ENCODE peak calls at places on chromosomes 4 and X, in four cellular contexts. Y, L, J and U are unnamed samples.

GRCh38 chr4:4968161-4968757 is 51.0 kb downstream of the CYTL1 start:
- DNase-seq in Y (no peak), L (no peak), J (no peak), U (no peak)

GRCh38 chr4:150970685-150971151 is 44.4 kb downstream of the LRBA start:
- DNase-seq in Y (no peak), L (no peak), J (no peak), U (no peak)

GRCh38 chr4:173318648-173319211 is 15.4 kb downstream of the HMGB2 start:
- DNase-seq in Y (no peak), L (no peak), J (peak; percentile 74), U (peak; percentile 56)

GRCh38 chrX:85109235-85109634 is 105.6 kb downstream of the APOOL start:
- DNase-seq in Y (peak; percentile 56), L (no peak), J (no peak), U (no peak)

GRCh38 chr4:187814737-187815465 is 180.7 kb upstream of the ZFP42 start:
- DNase-seq in Y (no peak), L (no peak), J (peak; percentile 23), U (no peak)

GRCh38 chr4:113825272-113825671 is 63.7 kb upstream of the CAMK2D start:
- DNase-seq in Y (no peak), L (no peak), J (no peak), U (no peak)

GRCh38 chr4:40976343-40976742 is 226.6 kb downstream of the NSUN7 start:
- DNase-seq in Y (no peak), L (peak; percentile 45), J (peak; percentile 70), U (peak; percentile 77)

GRCh38 chr4:139078926-139079325 is 63.3 kb downstream of the NOCT start:
- DNase-seq in Y (no peak), L (no peak), J (no peak), U (no peak)

GRCh38 chrX:63506320-63506719 is 155.2 kb upstream of the SPIN4 start:
- DNase-seq in Y (no peak), L (no peak), J (peak; percentile 56), U (peak; percentile 29)

GRCh38 chr4:6446130-6446482 is 26.3 kb downstream of the PPP2R2C start:
- DNase-seq in Y (no peak), L (no peak), J (no peak), U (no peak)

GRCh38 chr4:3492741-3493719 is 29.9 kb downstream of the DOK7 start:
- DNase-seq in Y (no peak), L (no peak), J (peak; percentile 52), U (no peak)

GRCh38 chrX:119181491-119181890 is 53.9 kb upstream of the KIAA1210 start:
- DNase-seq in Y (peak; percentile 63), L (no peak), J (no peak), U (no peak)

GRCh38 chr4:153731239-153731638 is 28.6 kb downstream of the RNF175 start:
- DNase-seq in Y (no peak), L (no peak), J (peak; percentile 64), U (peak; percentile 29)

GRCh38 chr4:186651181-186651603 is 72.5 kb downstream of the FAT1 start:
- DNase-seq in Y (no peak), L (no peak), J (no peak), U (no peak)

GRCh38 chrX:13495232-13495631 is 74.2 kb upstream of the EGFL6 start:
- DNase-seq in Y (no peak), L (no peak), J (no peak), U (no peak)

GRCh38 chr4:26141916-26142638 is 178.7 kb upstream of the RBPJ start:
- DNase-seq in Y (no peak), L (no peak), J (peak; percentile 83), U (peak; percentile 89)

GRCh38 chr4:130092187-130093015 is 996.4 kb downstream of the C4orf33 start:
- DNase-seq in Y (no peak), L (no peak), J (no peak), U (peak; percentile 1)

GRCh38 chrX:46912098-46912672 is at the start of gene JADE3:
- DNase-seq in Y (peak; percentile 75), L (peak; percentile 66), J (peak; percentile 56), U (peak; percentile 75)

GRCh38 chr4:107631568-107631967 is 88.5 kb downstream of the PAPSS1 start:
- DNase-seq in Y (no peak), L (no peak), J (no peak), U (no peak)

GRCh38 chr4:73576366-73576765 is 43.9 kb downstream of the RASSF6 start:
- DNase-seq in Y (no peak), L (no peak), J (peak; percentile 29), U (peak; percentile 28)

GRCh38 chrX:150863191-150863590 is 35.3 kb downstream of the CD99L2 start:
- DNase-seq in Y (no peak), L (no peak), J (no peak), U (no peak)

GRCh38 chr4:98728871-98729270 is 70.5 kb upstream of the TSPAN5 start:
- DNase-seq in Y (no peak), L (no peak), J (no peak), U (no peak)

GRCh38 chrX:98795636-98796035 is 1614.4 kb downstream of the PCDH19 start:
- DNase-seq in Y (no peak), L (no peak), J (no peak), U (no peak)

GRCh38 chr4:164481306-164482091 is 272.4 kb upstream of the SMIM31 start:
- DNase-seq in Y (no peak), L (no peak), J (no peak), U (no peak)

GRCh38 chr4:86967798-86968197 is 33.0 kb downstream of the AFF1 start:
- DNase-seq in Y (no peak), L (no peak), J (peak; percentile 48), U (peak; percentile 85)

GRCh38 chr4:169070071-169070894 is 60.2 kb upstream of the CBR4 start:
- DNase-seq in Y (peak; percentile 85), L (peak; percentile 23), J (peak; percentile 70), U (peak; percentile 44)

GRCh38 chrX:69238153-69238959 is 73.1 kb upstream of the PJA1 start:
- DNase-seq in Y (no peak), L (no peak), J (no peak), U (no peak)

GRCh38 chrX:5113128-5113527 is 1115.5 kb downstream of the NLGN4X start:
- DNase-seq in Y (no peak), L (no peak), J (no peak), U (peak; percentile 14)

GRCh38 chr4:66034671-66035070 is 364.4 kb upstream of the EPHA5 start:
- DNase-seq in Y (no peak), L (no peak), J (no peak), U (no peak)

GRCh38 chrX:9853307-9853706 is 67.1 kb downstream of the SHROOM2 start:
- DNase-seq in Y (no peak), L (no peak), J (no peak), U (peak; percentile 25)

GRCh38 chrX:9855536-9856320 is 69.5 kb downstream of the SHROOM2 start:
- DNase-seq in Y (no peak), L (no peak), J (no peak), U (peak; percentile 47)

GRCh38 chrX:9858080-9858479 is 71.9 kb downstream of the SHROOM2 start:
- DNase-seq in Y (no peak), L (no peak), J (no peak), U (peak; percentile 79)

GRCh38 chrX:9857575-9857974 is 71.3 kb downstream of the SHROOM2 start:
- DNase-seq in Y (no peak), L (no peak), J (no peak), U (peak; percentile 59)

GRCh38 chrX:9856596-9856995 is 70.4 kb downstream of the SHROOM2 start:
- DNase-seq in Y (no peak), L (no peak), J (no peak), U (no peak)
- H4K91ac ChIP-seq in Y (no peak overlapping the region), L (no peak overlapping the region), J (no peak overlapping the region), U (peak overlapping the region; percentile 90)

GRCh38 chrX:7925867-7926472 is 1.2 kb downstream of the PNPLA4 start:
- DNase-seq in Y (peak; percentile 59), L (peak; percentile 35), J (peak; percentile 63), U (peak; percentile 72)

GRCh38 chrX:7921750-7922149 is 5.5 kb downstream of the PNPLA4 start:
- DNase-seq in Y (no peak), L (no peak), J (no peak), U (no peak)

GRCh38 chrX:7926501-7926900 is 712 bp downstream of the PNPLA4 start:
- DNase-seq in Y (no peak), L (no peak), J (peak; percentile 0), U (no peak)

GRCh38 chrX:7927259-7928167 is at the start of gene PNPLA4:
- DNase-seq in Y (peak; percentile 85), L (peak; percentile 66), J (peak; percentile 64), U (peak; percentile 68)

DNA sequence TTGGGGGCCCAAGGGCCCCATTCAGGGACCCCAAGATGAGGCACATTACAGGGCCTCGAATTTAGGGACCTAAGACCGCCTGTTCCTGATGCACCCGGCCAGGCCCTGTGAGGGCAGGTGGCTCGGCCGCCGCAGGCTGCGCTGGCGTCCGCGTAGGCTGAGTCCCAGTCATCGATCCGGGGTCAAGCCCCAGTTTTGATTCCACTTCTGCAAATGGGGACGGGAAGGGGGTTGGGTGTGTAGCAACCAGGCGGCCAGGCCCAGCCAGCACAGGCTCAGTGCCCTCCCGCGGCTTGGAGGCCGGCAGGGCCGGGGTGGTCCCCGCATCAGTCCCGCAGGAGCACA is 327 bp downstream of the PNPLA4 start:
- DNase-seq in Y (no peak), L (no peak), J (no peak), U (no peak)
- H3K14ac ChIP-seq in Y (peak overlapping the region; percentile 79), L (no peak overlapping the region), J (no peak overlapping the region), U (no peak overlapping the region)

GRCh38 chr4:68724426-68724825 is 54.0 kb upstream of the UGT2B15 start:
- DNase-seq in Y (no peak), L (no peak), J (no peak), U (no peak)
- H4K91ac ChIP-seq in Y (no peak overlapping the region), L (no peak overlapping the region), J (no peak overlapping the region), U (no peak overlapping the region)

DNA sequence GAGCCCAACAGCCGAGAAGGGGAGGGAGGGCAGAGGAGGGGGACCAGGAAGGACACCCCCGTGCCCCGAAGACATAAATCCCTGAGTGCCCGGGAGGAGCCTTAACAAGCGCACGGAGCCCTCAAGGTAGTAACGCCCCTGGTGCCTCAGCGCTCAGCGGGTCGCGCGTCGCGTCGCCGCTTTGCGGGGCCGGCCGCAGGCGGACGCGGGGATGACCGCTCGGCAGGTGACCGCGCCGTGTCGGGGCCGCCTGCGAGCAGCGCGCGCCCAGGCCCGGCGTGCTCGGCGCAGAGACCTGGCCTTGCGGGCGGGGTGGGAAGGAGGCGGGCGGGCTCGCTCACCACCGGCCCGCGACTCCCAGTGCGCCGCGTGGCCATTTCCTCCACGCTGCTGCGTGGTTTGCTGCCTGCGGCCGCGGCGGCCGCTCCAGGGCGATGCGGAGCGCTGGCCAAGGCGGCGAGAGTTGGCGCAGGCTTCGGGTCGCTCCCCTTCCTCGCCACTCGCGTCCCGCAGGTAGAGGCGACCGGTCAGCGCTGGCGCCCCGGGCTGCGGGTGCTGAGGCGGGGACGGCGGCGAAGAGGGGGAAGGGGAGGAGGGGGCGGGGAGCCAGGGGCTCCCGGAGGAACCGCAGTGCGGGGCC is 632 bp downstream of the CCSER1 start:
- DNase-seq in Y (no peak), L (peak; percentile 43), J (no peak), U (peak; percentile 8)
- H3K14ac ChIP-seq in Y (peak overlapping the region; percentile 63), L (no peak overlapping the region), J (no peak overlapping the region), U (no peak overlapping the region)

DNA sequence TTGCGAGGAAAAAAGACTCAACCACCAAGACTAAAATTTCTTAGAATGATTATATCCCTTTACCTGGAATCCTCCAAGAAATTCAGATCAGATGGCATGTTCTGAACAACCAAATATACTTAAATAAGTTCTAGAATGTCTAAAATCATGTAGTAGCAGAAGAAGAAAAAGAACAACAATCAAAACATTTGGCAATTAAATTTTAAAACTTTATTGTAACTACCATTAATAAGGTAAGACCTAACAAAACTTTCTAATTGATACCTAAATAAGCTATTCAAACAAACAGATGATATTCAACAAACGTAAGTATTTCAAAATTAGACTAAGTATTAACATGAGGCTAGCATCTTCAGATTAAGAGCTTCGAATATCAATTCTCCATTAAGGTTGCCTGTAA is 4.3 kb downstream of the THOC2 start:
- DNase-seq in Y (no peak), L (no peak), J (no peak), U (no peak)
- H4K91ac ChIP-seq in Y (no peak overlapping the region), L (no peak overlapping the region), J (no peak overlapping the region), U (no peak overlapping the region)